ENCODE peak calls at places on chromosomes 12 and 14, in six cellular contexts. T is left kidney; V is AG10803; P is RPMI7951; E is kidney tubule cell; S is effector memory CD8-positive, alpha-beta T cell. F is an unnamed sample.

GRCh38 chr14:72513994-72514659 is 379.8 kb downstream of the DPF3 start:
- DNase-seq in S (no peak), E (peak), P (peak), T (peak), V (peak), F (peak)

GRCh38 chr14:104350463-104351185 is 212.2 kb downstream of the KIF26A start:
- DNase-seq in V (no peak), S (no peak), P (no peak), E (no peak), T (peak), F (no peak)

GRCh38 chr14:87250992-87251391 is 742.0 kb downstream of the GALC start:
- DNase-seq in E (no peak), V (no peak), T (peak), S (no peak), P (no peak), F (no peak)

GRCh38 chr12:22287776-22288621 is 46.5 kb downstream of the ST8SIA1 start:
- DNase-seq in V (peak), P (peak), E (peak), S (no peak), T (no peak), F (no peak)

GRCh38 chr14:35653045-35653444 is 119.1 kb downstream of the INSM2 start:
- DNase-seq in P (no peak), V (no peak), E (no peak), T (no peak), S (no peak), F (no peak)

GRCh38 chr14:56585461-56586084 is 6.0 kb downstream of the TMEM260 start:
- DNase-seq in S (no peak), E (no peak), V (no peak), P (no peak), T (no peak), F (no peak)

GRCh38 chr12:18946106-18946505 is 183.4 kb upstream of the PLEKHA5 start:
- DNase-seq in T (no peak), S (no peak), E (no peak), P (no peak), V (no peak), F (no peak)

GRCh38 chr12:128083132-128083729 is 183.7 kb upstream of the TMEM132C start:
- DNase-seq in V (no peak), E (no peak), P (no peak), T (no peak), S (no peak), F (no peak)

GRCh38 chr12:26833692-26834168 is 736 bp upstream of the ITPR2 start:
- DNase-seq in S (peak), V (no peak), P (peak), E (peak), T (peak), F (no peak)

GRCh38 chr12:41184864-41185263 is 3.3 kb upstream of the PDZRN4 start:
- DNase-seq in T (no peak), E (no peak), V (no peak), P (no peak), S (no peak), F (no peak)

GRCh38 chr14:69760810-69761209 is 6.1 kb upstream of the SRSF5 start:
- DNase-seq in V (no peak), P (no peak), T (no peak), E (no peak), S (no peak), F (no peak)

GRCh38 chr12:57612711-57613426 is 1.6 kb downstream of the ARHGEF25 start:
- DNase-seq in V (no peak), E (no peak), P (no peak), S (no peak), T (no peak), F (no peak)

GRCh38 chr14:59093889-59094288 is 94.6 kb upstream of the DAAM1 start:
- DNase-seq in E (no peak), P (no peak), V (peak), T (no peak), S (no peak), F (no peak)

GRCh38 chr12:31508436-31509150 is 82.3 kb downstream of the DENND5B start:
- DNase-seq in V (no peak), T (no peak), E (no peak), S (no peak), P (no peak), F (no peak)

GRCh38 chr12:28827841-28828240 is 321.2 kb upstream of the FAR2 start:
- DNase-seq in P (no peak), V (no peak), T (peak), E (no peak), S (no peak), F (no peak)

GRCh38 chr12:6821271-6821673 is 349 bp upstream of the GPR162 start:
- DNase-seq in S (no peak), T (peak), E (no peak), V (peak), P (peak), F (peak)

GRCh38 chr12:51908876-51909592 is 1.7 kb downstream of the ACVRL1 start:
- DNase-seq in S (no peak), E (no peak), V (no peak), T (no peak), P (no peak), F (no peak)

GRCh38 chr14:68820119-68820518 is 27.3 kb upstream of the ZFP36L1 start:
- DNase-seq in P (no peak), S (no peak), V (no peak), E (no peak), T (no peak), F (no peak)

GRCh38 chr12:51591020-51591901 is at the start of gene SCN8A:
- DNase-seq in T (peak), S (peak), P (peak), E (peak), V (peak), F (no peak)

GRCh38 chr12:6608592-6609311 is 1.6 kb upstream of the CHD4 start:
- DNase-seq in S (no peak), P (peak), T (peak), V (no peak), E (no peak), F (no peak)

GRCh38 chr12:19410639-19411184 is 28.6 kb upstream of the AEBP2 start:
- DNase-seq in P (no peak), S (no peak), T (no peak), E (no peak), V (no peak), F (no peak)

GRCh38 chr12:130198026-130198662 is 35.9 kb downstream of the FZD10 start:
- DNase-seq in S (no peak), P (no peak), T (no peak), E (no peak), V (no peak), F (no peak)

GRCh38 chr12:2641209-2641608 is 153.6 kb upstream of the FKBP4 start:
- DNase-seq in E (peak), T (peak), S (no peak), V (peak), P (peak), F (no peak)

GRCh38 chr14:65993996-65994395 is 492.2 kb upstream of the CCDC196 start:
- DNase-seq in P (no peak), T (no peak), V (no peak), E (no peak), S (no peak), F (no peak)

GRCh38 chr12:76026643-76027063 is 4.9 kb downstream of the PHLDA1 start:
- DNase-seq in T (no peak), P (peak), E (peak), V (peak), S (no peak), F (no peak)

GRCh38 chr14:104221071-104221625 is 82.8 kb downstream of the KIF26A start:
- DNase-seq in S (no peak), P (no peak), E (no peak), V (no peak), T (no peak), F (no peak)

GRCh38 chr12:8014836-8015235 is 17.7 kb upstream of the FOXJ2 start:
- DNase-seq in T (peak), E (no peak), V (no peak), P (no peak), S (no peak), F (no peak)

GRCh38 chr14:51520087-51520486 is 131.6 kb upstream of the FRMD6 start:
- DNase-seq in S (no peak), P (peak), E (no peak), T (no peak), V (peak), F (no peak)

GRCh38 chr12:122813310-122813713 is 21.9 kb upstream of the HIP1R start:
- DNase-seq in P (no peak), E (no peak), T (no peak), S (no peak), V (no peak), F (no peak)

GRCh38 chr12:67594888-67595287 is 53.7 kb upstream of the DYRK2 start:
- DNase-seq in P (peak), V (no peak), S (no peak), T (no peak), E (no peak), F (no peak)

F was measured in DMS 273 treated with DMSO at 0.1 percent for 48 hours.